ENCODE peak calls at places on chromosomes 13 and 19, in five cellular contexts. M is iPS DF 19.7, L is LHCN-M2, D is NCI-H460, H is NCI-H345. I is an unnamed sample.

GRCh38 chr13:113342820-113343691 is 20.9 kb downstream of the GRTP1 start:
- DNase-seq in H (no peak), L (no peak), M (no peak), D (no peak), I (peak)

GRCh38 chr19:5120321-5120720 is 151.4 kb downstream of the KDM4B start:
- DNase-seq in M (no peak), H (no peak), L (no peak), D (no peak), I (no peak)

GRCh38 chr19:55146078-55146647 is 2.8 kb downstream of the TNNT1 start:
- DNase-seq in H (peak), M (no peak), L (no peak), D (no peak), I (peak)

GRCh38 chr19:9362905-9363304 is at the start of gene ZNF177:
- DNase-seq in D (no peak), L (no peak), M (no peak), H (no peak), I (peak)

GRCh38 chr13:42740753-42741152 is 40.6 kb upstream of the FAM216B start:
- DNase-seq in D (no peak), H (peak), L (peak), M (no peak), I (no peak)

GRCh38 chr13:97125051-97125809 is 96.9 kb upstream of the MBNL2 start:
- DNase-seq in M (no peak), H (peak), L (peak), D (peak), I (peak)

GRCh38 chr13:99174533-99175100 is 26.0 kb upstream of the UBAC2 start:
- DNase-seq in L (peak), D (no peak), M (no peak), H (no peak), I (peak)

GRCh38 chr13:49652691-49653305 is 24.5 kb downstream of the ARL11 start:
- DNase-seq in D (peak), L (peak), H (no peak), M (no peak), I (peak)

GRCh38 chr13:31352467-31352866 is 152.7 kb downstream of the B3GLCT start:
- DNase-seq in H (no peak), L (no peak), M (no peak), D (no peak), I (no peak)

GRCh38 chr13:46687810-46688209 is 109.2 kb downstream of the ESD start:
- DNase-seq in L (peak), H (no peak), D (no peak), M (peak), I (peak)

GRCh38 chr13:59538512-59538911 is 625.2 kb downstream of the DIAPH3 start:
- DNase-seq in D (no peak), L (no peak), H (no peak), M (no peak), I (no peak)

GRCh38 chr13:64377606-64378005 is 2852.5 kb downstream of the PCDH9 start:
- DNase-seq in M (no peak), D (no peak), L (no peak), H (no peak), I (no peak)

GRCh38 chr13:32984857-32985626 is 31.2 kb upstream of the KL start:
- DNase-seq in D (peak), H (peak), L (peak), M (no peak), I (peak)

GRCh38 chr13:54226866-54227265 is 1198.3 kb downstream of the OLFM4 start:
- DNase-seq in D (no peak), L (no peak), H (no peak), M (no peak), I (peak)

GRCh38 chr19:13037718-13038117 is 42.4 kb downstream of the NFIX start:
- DNase-seq in D (no peak), M (no peak), L (no peak), H (no peak), I (peak)

GRCh38 chr13:23630349-23631093 is 60.3 kb downstream of the TNFRSF19 start:
- DNase-seq in M (no peak), L (no peak), H (no peak), D (no peak), I (no peak)

GRCh38 chr19:58562126-58563033 is 4.0 kb upstream of the UBE2M start:
- DNase-seq in M (no peak), L (peak), H (no peak), D (no peak), I (peak)

GRCh38 chr19:18780631-18781030 is 10.5 kb downstream of the COMP start:
- DNase-seq in D (no peak), L (no peak), H (no peak), M (no peak), I (no peak)

GRCh38 chr19:16836906-16837362 is 7.7 kb downstream of the SIN3B start:
- DNase-seq in H (no peak), M (no peak), D (no peak), L (no peak), I (no peak)

GRCh38 chr13:26965976-26966375 is 205.4 kb upstream of the GPR12 start:
- DNase-seq in D (no peak), H (peak), L (peak), M (no peak), I (peak)

GRCh38 chr13:23949200-23949599 is 51.9 kb upstream of the C1QTNF9B start:
- DNase-seq in L (no peak), D (no peak), H (peak), M (no peak), I (no peak)

GRCh38 chr13:53343345-53343744 is 314.7 kb downstream of the OLFM4 start:
- DNase-seq in L (no peak), D (no peak), H (peak), M (peak), I (no peak)

GRCh38 chr19:53131732-53132131 is 978 bp downstream of the ZNF415 start:
- DNase-seq in D (no peak), L (no peak), M (no peak), H (no peak), I (no peak)